ENCODE peak calls at places on chromosomes 6 and 20, in six cellular contexts. One of them, this sample, is unnamed.

GRCh38 chr20:44738779-44739477 is 6.7 kb upstream of the KCNK15 start:
- DNase-seq in fibroblast of mammary gland: peak
- DNase-seq in GM06990: no peak
- DNase-seq in nucleus accumbens: peak
- DNase-seq in H7: peak
- DNase-seq in cardiac fibroblast: peak
- DNase-seq in this sample: no peak

GRCh38 chr6:16316741-16317251 is 78.4 kb downstream of the GMPR start:
- DNase-seq in nucleus accumbens: no peak
- DNase-seq in GM06990: no peak
- DNase-seq in H7: peak
- DNase-seq in cardiac fibroblast: peak
- DNase-seq in fibroblast of mammary gland: peak
- DNase-seq in this sample: no peak

GRCh38 chr20:58139849-58140786 is 88.3 kb downstream of the ANKRD60 start:
- DNase-seq in cardiac fibroblast: no peak
- DNase-seq in fibroblast of mammary gland: no peak
- DNase-seq in H7: no peak
- DNase-seq in GM06990: no peak
- DNase-seq in nucleus accumbens: no peak
- DNase-seq in this sample: peak

GRCh38 chr6:159233365-159234101 is 64.3 kb downstream of the FNDC1 start:
- DNase-seq in fibroblast of mammary gland: no peak
- DNase-seq in nucleus accumbens: no peak
- DNase-seq in GM06990: no peak
- DNase-seq in cardiac fibroblast: no peak
- DNase-seq in H7: peak
- DNase-seq in this sample: no peak

GRCh38 chr6:958531-958930 is 265.6 kb upstream of the EXOC2 start:
- DNase-seq in GM06990: no peak
- DNase-seq in H7: no peak
- DNase-seq in cardiac fibroblast: no peak
- DNase-seq in fibroblast of mammary gland: peak
- DNase-seq in nucleus accumbens: no peak
- DNase-seq in this sample: no peak

GRCh38 chr20:24522452-24523330 is 53.3 kb downstream of the SYNDIG1 start:
- DNase-seq in H7: no peak
- DNase-seq in nucleus accumbens: no peak
- DNase-seq in cardiac fibroblast: peak
- DNase-seq in fibroblast of mammary gland: no peak
- DNase-seq in GM06990: no peak
- DNase-seq in this sample: peak

GRCh38 chr6:118660218-118660569 is 8.8 kb upstream of the CEP85L start:
- DNase-seq in nucleus accumbens: no peak
- DNase-seq in H7: no peak
- DNase-seq in fibroblast of mammary gland: no peak
- DNase-seq in cardiac fibroblast: peak
- DNase-seq in GM06990: no peak
- DNase-seq in this sample: no peak

GRCh38 chr20:62064788-62065668 is 653 bp downstream of the TAF4 start:
- DNase-seq in GM06990: no peak
- DNase-seq in fibroblast of mammary gland: no peak
- DNase-seq in H7: peak
- DNase-seq in nucleus accumbens: no peak
- DNase-seq in cardiac fibroblast: no peak
- DNase-seq in this sample: no peak

GRCh38 chr6:134315974-134316391 is 1.9 kb downstream of the SGK1 start:
- DNase-seq in fibroblast of mammary gland: no peak
- DNase-seq in GM06990: no peak
- DNase-seq in H7: no peak
- DNase-seq in cardiac fibroblast: no peak
- DNase-seq in nucleus accumbens: no peak
- DNase-seq in this sample: no peak

GRCh38 chr6:106746660-106747059 is 117.3 kb downstream of the QRSL1 start:
- DNase-seq in GM06990: no peak
- DNase-seq in fibroblast of mammary gland: peak
- DNase-seq in cardiac fibroblast: peak
- DNase-seq in nucleus accumbens: no peak
- DNase-seq in H7: no peak
- DNase-seq in this sample: no peak

GRCh38 chr6:25176466-25176865 is 102.7 kb upstream of the CARMIL1 start:
- DNase-seq in GM06990: no peak
- DNase-seq in nucleus accumbens: no peak
- DNase-seq in H7: no peak
- DNase-seq in fibroblast of mammary gland: no peak
- DNase-seq in cardiac fibroblast: no peak
- DNase-seq in this sample: no peak

GRCh38 chr6:6676910-6677441 is 88.5 kb downstream of the LY86 start:
- DNase-seq in cardiac fibroblast: peak
- DNase-seq in GM06990: no peak
- DNase-seq in fibroblast of mammary gland: peak
- DNase-seq in nucleus accumbens: peak
- DNase-seq in H7: peak
- DNase-seq in this sample: peak

GRCh38 chr20:24331939-24332338 is 137.5 kb upstream of the SYNDIG1 start:
- DNase-seq in cardiac fibroblast: no peak
- DNase-seq in nucleus accumbens: no peak
- DNase-seq in GM06990: no peak
- DNase-seq in fibroblast of mammary gland: no peak
- DNase-seq in H7: no peak
- DNase-seq in this sample: no peak

GRCh38 chr6:29589423-29590048 is 4.6 kb downstream of the OR2H2 start:
- DNase-seq in GM06990: no peak
- DNase-seq in cardiac fibroblast: peak
- DNase-seq in nucleus accumbens: no peak
- DNase-seq in fibroblast of mammary gland: peak
- DNase-seq in H7: peak
- DNase-seq in this sample: no peak

GRCh38 chr6:33661118-33661838 is 40.2 kb downstream of the ITPR3 start:
- DNase-seq in cardiac fibroblast: no peak
- DNase-seq in GM06990: no peak
- DNase-seq in H7: no peak
- DNase-seq in fibroblast of mammary gland: no peak
- DNase-seq in nucleus accumbens: no peak
- DNase-seq in this sample: no peak

GRCh38 chr6:116145786-116146675 is 20.1 kb upstream of the COL10A1 start:
- DNase-seq in fibroblast of mammary gland: no peak
- DNase-seq in nucleus accumbens: no peak
- DNase-seq in GM06990: no peak
- DNase-seq in cardiac fibroblast: no peak
- DNase-seq in H7: no peak
- DNase-seq in this sample: no peak

GRCh38 chr6:17591292-17591691 is 8.8 kb upstream of the FAM8A1 start:
- DNase-seq in nucleus accumbens: no peak
- DNase-seq in cardiac fibroblast: no peak
- DNase-seq in fibroblast of mammary gland: no peak
- DNase-seq in GM06990: no peak
- DNase-seq in H7: no peak
- DNase-seq in this sample: no peak

GRCh38 chr6:134288538-134289203 is 29.2 kb downstream of the SGK1 start:
- DNase-seq in fibroblast of mammary gland: peak
- DNase-seq in cardiac fibroblast: peak
- DNase-seq in nucleus accumbens: no peak
- DNase-seq in H7: no peak
- DNase-seq in GM06990: peak
- DNase-seq in this sample: no peak

GRCh38 chr6:161836643-161837448 is 563.0 kb upstream of the AGPAT4 start:
- DNase-seq in fibroblast of mammary gland: peak
- DNase-seq in GM06990: no peak
- DNase-seq in H7: peak
- DNase-seq in nucleus accumbens: no peak
- DNase-seq in cardiac fibroblast: peak
- DNase-seq in this sample: peak

GRCh38 chr6:133093957-133094356 is 147.2 kb upstream of the EYA4 start:
- DNase-seq in GM06990: no peak
- DNase-seq in nucleus accumbens: no peak
- DNase-seq in fibroblast of mammary gland: no peak
- DNase-seq in cardiac fibroblast: no peak
- DNase-seq in H7: no peak
- DNase-seq in this sample: no peak

GRCh38 chr20:53929974-53930650 is 140.3 kb downstream of the BCAS1 start:
- DNase-seq in nucleus accumbens: no peak
- DNase-seq in cardiac fibroblast: no peak
- DNase-seq in GM06990: peak
- DNase-seq in fibroblast of mammary gland: no peak
- DNase-seq in H7: no peak
- DNase-seq in this sample: no peak

GRCh38 chr6:47169785-47170685 is 127.9 kb upstream of the ADGRF1 start:
- DNase-seq in fibroblast of mammary gland: peak
- DNase-seq in nucleus accumbens: no peak
- DNase-seq in H7: no peak
- DNase-seq in cardiac fibroblast: peak
- DNase-seq in GM06990: no peak
- DNase-seq in this sample: peak

GRCh38 chr6:43373252-43373875 is 3.9 kb upstream of the ZNF318 start:
- DNase-seq in H7: no peak
- DNase-seq in fibroblast of mammary gland: no peak
- DNase-seq in GM06990: no peak
- DNase-seq in nucleus accumbens: no peak
- DNase-seq in cardiac fibroblast: no peak
- DNase-seq in this sample: no peak

GRCh38 chr20:62953839-62954703 is 1.6 kb downstream of the SLC17A9 start:
- DNase-seq in GM06990: peak
- DNase-seq in H7: peak
- DNase-seq in nucleus accumbens: no peak
- DNase-seq in cardiac fibroblast: peak
- DNase-seq in fibroblast of mammary gland: peak
- DNase-seq in this sample: no peak

GRCh38 chr6:168125429-168126001 is 46.5 kb upstream of the FRMD1 start:
- DNase-seq in GM06990: no peak
- DNase-seq in H7: peak
- DNase-seq in nucleus accumbens: no peak
- DNase-seq in fibroblast of mammary gland: no peak
- DNase-seq in cardiac fibroblast: no peak
- DNase-seq in this sample: peak

GRCh38 chr20:11891081-11891826 is 26.4 kb upstream of the BTBD3 start:
- DNase-seq in GM06990: peak
- DNase-seq in nucleus accumbens: no peak
- DNase-seq in fibroblast of mammary gland: peak
- DNase-seq in H7: no peak
- DNase-seq in cardiac fibroblast: peak
- DNase-seq in this sample: no peak

GRCh38 chr6:105099371-105099770 is 80.4 kb downstream of the POPDC3 start:
- DNase-seq in nucleus accumbens: peak
- DNase-seq in H7: no peak
- DNase-seq in fibroblast of mammary gland: no peak
- DNase-seq in cardiac fibroblast: no peak
- DNase-seq in GM06990: no peak
- DNase-seq in this sample: peak

GRCh38 chr20:32435449-32436107 is 77.4 kb downstream of the ASXL1 start:
- DNase-seq in fibroblast of mammary gland: no peak
- DNase-seq in cardiac fibroblast: no peak
- DNase-seq in H7: peak
- DNase-seq in nucleus accumbens: no peak
- DNase-seq in GM06990: no peak
- DNase-seq in this sample: peak

GRCh38 chr20:37627060-37627766 is 66.6 kb upstream of the CTNNBL1 start:
- DNase-seq in nucleus accumbens: no peak
- DNase-seq in fibroblast of mammary gland: peak
- DNase-seq in H7: peak
- DNase-seq in cardiac fibroblast: peak
- DNase-seq in GM06990: no peak
- DNase-seq in this sample: no peak

GRCh38 chr20:18496042-18496441 is 983 bp downstream of the RBBP9 start:
- DNase-seq in cardiac fibroblast: peak
- DNase-seq in nucleus accumbens: no peak
- DNase-seq in fibroblast of mammary gland: peak
- DNase-seq in GM06990: no peak
- DNase-seq in H7: no peak
- DNase-seq in this sample: no peak

GRCh38 chr6:149218915-149219314 is 98.6 kb upstream of the TAB2 start:
- DNase-seq in cardiac fibroblast: no peak
- DNase-seq in H7: no peak
- DNase-seq in fibroblast of mammary gland: no peak
- DNase-seq in GM06990: no peak
- DNase-seq in nucleus accumbens: no peak
- DNase-seq in this sample: no peak

GRCh38 chr20:5191829-5192569 is 65.2 kb downstream of the CDS2 start:
- DNase-seq in cardiac fibroblast: peak
- DNase-seq in GM06990: peak
- DNase-seq in H7: peak
- DNase-seq in fibroblast of mammary gland: peak
- DNase-seq in nucleus accumbens: no peak
- DNase-seq in this sample: no peak

GRCh38 chr6:11241793-11242201 is 9.3 kb upstream of the NEDD9 start:
- DNase-seq in nucleus accumbens: peak
- DNase-seq in H7: peak
- DNase-seq in GM06990: no peak
- DNase-seq in fibroblast of mammary gland: peak
- DNase-seq in cardiac fibroblast: peak
- DNase-seq in this sample: no peak

GRCh38 chr6:35092362-35093117 is 48.6 kb downstream of the TCP11 start:
- DNase-seq in H7: peak
- DNase-seq in fibroblast of mammary gland: peak
- DNase-seq in cardiac fibroblast: peak
- DNase-seq in nucleus accumbens: no peak
- DNase-seq in GM06990: no peak
- DNase-seq in this sample: no peak

GRCh38 chr6:52666523-52666922 is 4.4 kb upstream of the TMEM14A start:
- DNase-seq in H7: no peak
- DNase-seq in cardiac fibroblast: no peak
- DNase-seq in GM06990: no peak
- DNase-seq in fibroblast of mammary gland: no peak
- DNase-seq in nucleus accumbens: no peak
- DNase-seq in this sample: no peak

GRCh38 chr20:63545814-63546213 is 1.7 kb downstream of the SRMS start:
- DNase-seq in GM06990: no peak
- DNase-seq in H7: no peak
- DNase-seq in fibroblast of mammary gland: no peak
- DNase-seq in cardiac fibroblast: no peak
- DNase-seq in nucleus accumbens: no peak
- DNase-seq in this sample: no peak

GRCh38 chr6:88815491-88815890 is 147.9 kb downstream of the RNGTT start:
- DNase-seq in fibroblast of mammary gland: no peak
- DNase-seq in H7: no peak
- DNase-seq in GM06990: no peak
- DNase-seq in nucleus accumbens: no peak
- DNase-seq in cardiac fibroblast: peak
- DNase-seq in this sample: no peak

GRCh38 chr20:17856837-17857605 is 111.6 kb downstream of the SNX5 start:
- DNase-seq in cardiac fibroblast: peak
- DNase-seq in H7: no peak
- DNase-seq in GM06990: no peak
- DNase-seq in fibroblast of mammary gland: no peak
- DNase-seq in nucleus accumbens: no peak
- DNase-seq in this sample: no peak

GRCh38 chr6:149329529-149329928 is 12.0 kb downstream of the TAB2 start:
- DNase-seq in H7: no peak
- DNase-seq in GM06990: no peak
- DNase-seq in fibroblast of mammary gland: no peak
- DNase-seq in nucleus accumbens: no peak
- DNase-seq in cardiac fibroblast: no peak
- DNase-seq in this sample: no peak

This sample was measured in esophagus muscularis mucosa.